ENCODE peak calls at places on chromosome 22, in five cellular contexts. W is hepatocyte, G is fibroblast of lung, O is brain microvascular endothelial cell, C is lower leg skin. U is an unnamed sample.

GRCh38 chr22:35824256-35824655 is 106.6 kb downstream of the APOL5 start:
- DNase-seq in G (no peak), C (no peak), W (no peak), O (no peak), U (no peak)

GRCh38 chr22:40450651-40451050 is 80.3 kb downstream of the SGSM3 start:
- DNase-seq in C (no peak), G (no peak), W (no peak), O (no peak), U (no peak)

GRCh38 chr22:33579448-33580093 is 340.7 kb downstream of the LARGE1 start:
- DNase-seq in W (peak; percentile 71), G (peak; percentile 45), C (peak; percentile 82), O (peak; percentile 58), U (peak; percentile 76)

GRCh38 chr22:44335903-44336803 is 23.4 kb upstream of the SHISAL1 start:
- DNase-seq in O (no peak), G (no peak), W (no peak), C (no peak), U (peak; percentile 7)

GRCh38 chr22:22371031-22371541 is 126.5 kb downstream of the VPREB1 start:
- DNase-seq in W (no peak), G (no peak), C (no peak), O (no peak), U (no peak)

GRCh38 chr22:37601540-37602442 is 6.8 kb upstream of the GGA1 start:
- DNase-seq in C (no peak), W (peak; percentile 77), O (peak; percentile 16), G (peak; percentile 21), U (peak; percentile 43)

GRCh38 chr22:44313385-44314006 is 745 bp upstream of the SHISAL1 start:
- DNase-seq in C (no peak), O (no peak), G (no peak), W (no peak), U (no peak)

GRCh38 chr22:37274380-37274862 is 7.9 kb upstream of the CYTH4 start:
- DNase-seq in G (no peak), W (no peak), C (peak; percentile 90), O (no peak), U (peak; percentile 62)

GRCh38 chr22:20472629-20473442 is 22.8 kb downstream of the KLHL22 start:
- DNase-seq in W (no peak), O (no peak), G (no peak), C (no peak), U (no peak)

GRCh38 chr22:47041201-47042115 is 279.0 kb downstream of the TBC1D22A start:
- DNase-seq in G (no peak), C (no peak), W (no peak), O (no peak), U (no peak)

GRCh38 chr22:33542722-33543121 is 377.6 kb downstream of the LARGE1 start:
- DNase-seq in C (no peak), W (no peak), O (no peak), G (no peak), U (no peak)

GRCh38 chr22:40183029-40183581 is 5.4 kb downstream of the TNRC6B start:
- DNase-seq in O (peak; percentile 66), G (peak; percentile 80), C (no peak), W (peak; percentile 80), U (no peak)

GRCh38 chr22:40010752-40011145 is 16.0 kb downstream of the FAM83F start:
- DNase-seq in G (no peak), W (no peak), C (no peak), O (no peak), U (no peak)

GRCh38 chr22:21641417-21641794 is 696 bp upstream of the SDF2L1 start:
- DNase-seq in W (peak; percentile 72), C (no peak), G (peak; percentile 51), O (no peak), U (peak; percentile 61)

GRCh38 chr22:39643311-39644083 is 72.9 kb downstream of the CACNA1I start:
- DNase-seq in C (no peak), O (peak; percentile 20), W (no peak), G (no peak), U (no peak)

GRCh38 chr22:40487663-40488249 is 117.4 kb downstream of the SGSM3 start:
- DNase-seq in O (no peak), W (peak; percentile 28), C (no peak), G (peak; percentile 61), U (peak; percentile 37)

GRCh38 chr22:44837481-44837880 is 85.1 kb downstream of the ARHGAP8 start:
- DNase-seq in W (no peak), C (no peak), G (no peak), O (no peak), U (peak; percentile 11)

GRCh38 chr22:44380716-44381500 is 68.2 kb upstream of the SHISAL1 start:
- DNase-seq in W (no peak), C (no peak), O (no peak), G (no peak), U (no peak)

GRCh38 chr22:36606114-36606513 is 77.1 kb upstream of the EIF3D start:
- DNase-seq in C (no peak), G (no peak), W (no peak), O (no peak), U (no peak)

GRCh38 chr22:47963660-47964059 is 1201.2 kb downstream of the TBC1D22A start:
- DNase-seq in G (no peak), C (no peak), W (no peak), O (no peak), U (no peak)

GRCh38 chr22:36171941-36172340 is 11.4 kb upstream of the APOL3 start:
- DNase-seq in W (no peak), O (no peak), G (no peak), C (no peak), U (no peak)

GRCh38 chr22:21734540-21735197 is 925 bp downstream of the YPEL1 start:
- DNase-seq in W (no peak), C (no peak), O (no peak), G (no peak), U (peak; percentile 34)

GRCh38 chr22:20517422-20517821 is 10.0 kb downstream of the MED15 start:
- DNase-seq in W (no peak), G (no peak), O (peak; percentile 18), C (no peak), U (peak; percentile 50)

GRCh38 chr22:37905534-37906363 is at the start of gene MICALL1:
- DNase-seq in G (peak; percentile 73), C (peak; percentile 92), O (peak; percentile 37), W (peak; percentile 93), U (peak; percentile 85)

GRCh38 chr22:27651486-27651885 is 150.1 kb downstream of the MN1 start:
- DNase-seq in O (no peak), G (no peak), C (no peak), W (no peak), U (no peak)

GRCh38 chr22:26711205-26711958 is 54.0 kb downstream of the MIAT start:
- DNase-seq in G (peak; percentile 6), C (no peak), O (no peak), W (no peak), U (peak; percentile 92)

GRCh38 chr22:39534591-39535301 is 2.2 kb upstream of the RPS19BP1 start:
- DNase-seq in O (peak; percentile 54), G (peak; percentile 58), W (peak; percentile 90), C (peak; percentile 98), U (peak; percentile 72)

GRCh38 chr22:22945195-22945594 is 57.6 kb downstream of the IGLL5 start:
- DNase-seq in O (no peak), W (no peak), C (peak; percentile 66), G (no peak), U (peak; percentile 1)

GRCh38 chr22:19085233-19086043 is 36.8 kb downstream of the DGCR2 start:
- DNase-seq in W (peak; percentile 41), G (peak; percentile 51), C (peak; percentile 62), O (peak; percentile 25), U (peak; percentile 65)
- TF ChIP-seq CTCF in W (peak; percentile 46), G (peak; percentile 38), C (no peak), O (peak; percentile 66), U (peak; percentile 21)

DNA sequence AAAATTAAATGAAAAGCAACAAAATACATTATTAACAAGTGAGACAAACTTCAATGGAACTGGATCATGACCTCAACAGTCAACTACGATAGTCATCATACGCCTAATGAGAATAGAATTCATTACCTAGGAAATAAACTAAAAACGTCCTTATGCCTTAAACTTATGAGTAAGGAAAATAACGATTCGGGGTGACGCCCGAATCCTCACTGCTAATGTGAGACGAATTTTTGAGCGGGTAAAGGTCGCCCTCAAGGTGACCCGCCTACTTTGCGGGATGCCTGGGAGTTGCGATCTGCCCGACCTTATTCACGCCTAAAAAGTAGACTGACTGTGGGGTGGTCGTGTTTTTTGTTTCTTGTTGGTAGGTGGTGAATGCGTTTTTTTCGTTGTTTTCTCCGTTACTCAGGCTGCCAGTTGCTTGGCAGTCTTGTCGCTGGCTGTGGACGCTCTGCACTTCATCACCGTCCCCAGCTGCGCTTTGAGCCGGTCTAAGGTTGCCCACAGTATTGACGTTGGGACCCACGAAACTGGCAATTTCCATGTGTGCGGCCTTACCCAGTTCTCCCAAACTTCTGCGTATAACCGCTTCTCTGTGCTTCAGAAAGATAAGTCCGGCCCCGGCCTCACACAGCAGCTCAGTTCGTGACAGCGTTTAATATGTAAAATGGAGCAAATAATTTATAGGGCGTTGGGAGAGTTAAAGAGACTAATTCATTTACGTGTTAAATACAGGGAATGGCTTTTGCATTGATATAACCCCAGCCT is 593 bp upstream of the POLDIP3 start:
- DNase-seq in W (peak; percentile 95), C (peak; percentile 96), G (peak; percentile 99), O (peak; percentile 99), U (peak; percentile 99)
- H3K4me3 ChIP-seq in W (no peak overlapping the region), C (no peak overlapping the region), G (peak overlapping the region; percentile 82), O (peak overlapping the region; percentile 77), U (peak overlapping the region; percentile 26)

DNA sequence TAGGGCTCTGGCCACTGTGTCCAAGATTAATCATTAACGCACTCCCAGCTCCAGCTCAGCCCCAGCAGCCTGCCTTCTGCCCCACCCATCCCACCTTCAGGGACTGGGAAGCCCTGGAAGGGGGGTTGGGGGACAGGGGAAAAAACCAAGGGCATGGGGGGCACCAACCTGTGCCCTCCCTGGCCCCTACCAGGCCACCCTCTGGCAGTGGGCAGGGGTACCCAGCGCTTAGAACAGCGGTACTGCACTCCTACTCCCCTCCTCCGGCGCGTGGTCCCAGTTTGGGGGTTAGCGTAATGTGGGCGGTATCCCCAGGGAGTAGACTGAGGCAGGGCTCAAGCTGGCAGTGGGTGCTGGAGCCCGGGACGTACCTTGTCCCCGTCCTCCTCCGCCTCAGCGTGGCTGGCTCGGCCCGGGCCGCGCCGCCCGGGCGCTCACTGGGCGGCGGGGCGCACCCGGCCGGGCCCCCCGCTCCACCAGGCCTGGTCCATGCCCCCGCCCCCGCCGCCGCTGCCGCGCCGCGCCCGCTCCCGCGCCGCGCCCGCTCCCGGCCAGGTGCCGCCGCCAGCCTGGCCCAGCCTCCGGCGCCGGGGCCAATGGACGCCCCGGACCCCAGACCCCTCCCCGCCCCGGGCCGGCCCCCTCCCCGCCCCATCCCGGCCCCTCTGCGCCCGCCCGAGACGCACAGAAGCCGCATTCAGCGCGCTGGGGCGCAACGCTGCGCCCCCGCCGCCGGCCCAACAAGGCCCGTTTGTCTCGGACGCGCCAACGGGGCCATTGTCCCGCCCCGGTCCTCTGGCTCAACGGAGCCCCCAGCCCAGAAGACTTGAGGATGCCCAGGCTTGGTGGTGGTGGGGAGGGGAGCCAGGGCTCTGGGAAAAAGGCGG is at the start of gene GAL3ST1:
- DNase-seq in W (peak; percentile 79), G (no peak), C (no peak), O (no peak), U (no peak)
- TF ChIP-seq CTCF in W (no peak), G (no peak), C (no peak), O (no peak), U (no peak)

GRCh38 chr22:17794726-17795125 is 20.5 kb upstream of the BID start:
- DNase-seq in G (no peak), C (no peak), W (no peak), O (no peak), U (no peak)

GRCh38 chr22:17795143-17795542 is 20.9 kb upstream of the BID start:
- DNase-seq in O (no peak), G (no peak), W (no peak), C (no peak), U (no peak)

GRCh38 chr22:17796695-17797094 is 22.4 kb upstream of the BID start:
- DNase-seq in G (no peak), O (no peak), W (no peak), C (no peak), U (no peak)

GRCh38 chr22:17797721-17798559 is 23.7 kb upstream of the BID start:
- DNase-seq in C (no peak), W (no peak), G (no peak), O (no peak), U (peak; percentile 93)

GRCh38 chr22:17795661-17796548 is 21.6 kb upstream of the BID start:
- DNase-seq in O (no peak), G (no peak), W (no peak), C (no peak), U (peak; percentile 70)
- H3K4me3 ChIP-seq in O (no peak overlapping the region), G (no peak overlapping the region), W (no peak overlapping the region), C (no peak overlapping the region), U (peak overlapping the region; percentile 31)